ENCODE peak calls at places on chromosomes 4 and X, in four cellular contexts. I is NCI-H2171 treated with DMSO at 0.1 percent for 48 hours, E is left ventricle myocardium inferior, G is omental fat pad. V is an unnamed sample.
A peak's percentile ranks its signal among the peaks of the same experiment; 100 is the strongest.

GRCh38 chr4:17662694-17663093 is 48.3 kb downstream of the MED28 start:
- DNase-seq in E (no peak), I (no peak), G (no peak), V (no peak)

GRCh38 chrX:129525162-129525561 is 1.9 kb upstream of the SMARCA1 start:
- DNase-seq in E (no peak), I (no peak), G (no peak), V (no peak)

GRCh38 chr4:39713691-39714090 is 15.8 kb downstream of the UBE2K start:
- DNase-seq in I (no peak), E (no peak), G (no peak), V (no peak)

GRCh38 chr4:171342646-171343045 is 470.6 kb upstream of the GALNTL6 start:
- DNase-seq in E (no peak), I (no peak), G (no peak), V (no peak)

GRCh38 chr4:176838611-176839411 is 46.1 kb upstream of the VEGFC start:
- DNase-seq in I (no peak), E (peak; percentile 20), G (no peak), V (no peak)

GRCh38 chrX:47576021-47576898 is 6.0 kb upstream of the TIMP1 start:
- DNase-seq in I (no peak), G (no peak), E (no peak), V (no peak)

GRCh38 chr4:59994118-59994517 is 1206.0 kb upstream of the ADGRL3 start:
- DNase-seq in I (no peak), G (no peak), E (peak; percentile 14), V (no peak)

GRCh38 chrX:120014354-120015129 is 62.9 kb downstream of the RHOXF2B start:
- DNase-seq in E (no peak), G (no peak), I (no peak), V (no peak)

GRCh38 chrX:129845616-129846190 is 2.0 kb upstream of the ZDHHC9 start:
- DNase-seq in E (no peak), I (no peak), G (no peak), V (no peak)

GRCh38 chrX:154599531-154599930 is 14.6 kb downstream of the CTAG1A start:
- DNase-seq in E (no peak), I (no peak), G (no peak), V (no peak)

GRCh38 chr4:138542191-138542771 is 300.1 kb upstream of the SLC7A11 start:
- DNase-seq in G (no peak), E (no peak), I (no peak), V (no peak)

GRCh38 chr4:139018971-139019758 is 3.6 kb downstream of the NOCT start:
- DNase-seq in G (no peak), E (no peak), I (peak; percentile 62), V (no peak)

GRCh38 chr4:56641494-56642051 is 39.5 kb downstream of the HOPX start:
- DNase-seq in G (no peak), I (no peak), E (no peak), V (no peak)

GRCh38 chr4:67151376-67152343 is 393.6 kb downstream of the CENPC start:
- DNase-seq in I (no peak), G (no peak), E (no peak), V (no peak)

GRCh38 chr4:84796388-84796787 is 170.1 kb downstream of the WDFY3 start:
- DNase-seq in G (no peak), I (no peak), E (no peak), V (no peak)

GRCh38 chrX:24876782-24877315 is 138.9 kb downstream of the ARX start:
- DNase-seq in E (no peak), G (no peak), I (no peak), V (no peak)

GRCh38 chr4:156933633-156934258 is 37.9 kb downstream of the PDGFC start:
- DNase-seq in E (no peak), I (no peak), G (no peak), V (no peak)

GRCh38 chrX:40987413-40987812 is 97.8 kb upstream of the USP9X start:
- DNase-seq in E (no peak), I (no peak), G (no peak), V (no peak)

GRCh38 chr4:1097553-1097952 is 15.8 kb downstream of the RNF212 start:
- DNase-seq in E (no peak), I (no peak), G (no peak), V (no peak)

GRCh38 chrX:136034622-136035021 is 49.4 kb downstream of the SLC9A6 start:
- DNase-seq in G (no peak), E (no peak), I (no peak), V (no peak)

GRCh38 chr4:118348886-118349285 is 3.9 kb downstream of the PRSS12 start:
- DNase-seq in G (no peak), E (no peak), I (peak; percentile 13), V (no peak)

GRCh38 chrX:50805316-50805715 is 8.7 kb downstream of the SHROOM4 start:
- DNase-seq in E (no peak), G (no peak), I (no peak), V (no peak)

GRCh38 chr4:56874166-56874565 is 33.5 kb upstream of the REST start:
- DNase-seq in G (no peak), I (no peak), E (no peak), V (peak; percentile 26)

GRCh38 chrX:63855896-63856295 is 70.9 kb upstream of the ARHGEF9 start:
- DNase-seq in E (no peak), G (no peak), I (no peak), V (no peak)

GRCh38 chr4:7854697-7855370 is 84.8 kb downstream of the AFAP1 start:
- DNase-seq in I (no peak), E (no peak), G (no peak), V (no peak)